ENCODE peak calls at places on chromosome 13, in seven cellular contexts. W, S, Y, V, U, T and H are unnamed samples.

GRCh38 chr13:54373211-54373610 is 1344.6 kb downstream of the OLFM4 start:
- DNase-seq in W (no peak), S (no peak), Y (no peak), V (no peak), U (no peak), T (no peak), H (no peak)

GRCh38 chr13:108083056-108083455 is 132.3 kb downstream of the LIG4 start:
- DNase-seq in W (no peak), S (no peak), Y (no peak), V (no peak), U (no peak), T (no peak), H (peak; percentile 59)

GRCh38 chr13:109872864-109873263 is 86.5 kb upstream of the IRS2 start:
- DNase-seq in W (no peak), S (no peak), Y (no peak), V (no peak), U (no peak), T (no peak), H (no peak)

GRCh38 chr13:73248711-73249580 is 190.1 kb downstream of the KLF5 start:
- DNase-seq in W (no peak), S (no peak), Y (no peak), V (no peak), U (no peak), T (peak; percentile 20), H (no peak)

GRCh38 chr13:47997384-47997783 is 3.7 kb downstream of the SUCLA2 start:
- DNase-seq in W (no peak), S (no peak), Y (no peak), V (no peak), U (no peak), T (no peak), H (no peak)

GRCh38 chr13:31090921-31091624 is 70.6 kb downstream of the HSPH1 start:
- DNase-seq in W (no peak), S (no peak), Y (no peak), V (no peak), U (no peak), T (no peak), H (no peak)

GRCh38 chr13:27794075-27794691 is 1.9 kb downstream of the GSX1 start:
- DNase-seq in W (no peak), S (no peak), Y (no peak), V (no peak), U (no peak), T (no peak), H (no peak)

GRCh38 chr13:98481511-98481951 is 95.4 kb downstream of the STK24 start:
- DNase-seq in W (no peak), S (no peak), Y (no peak), V (no peak), U (no peak), T (no peak), H (no peak)

GRCh38 chr13:70841240-70842061 is 733.2 kb upstream of the KLHL1 start:
- DNase-seq in W (no peak), S (no peak), Y (no peak), V (no peak), U (no peak), T (no peak), H (no peak)

GRCh38 chr13:24694907-24695306 is 14.7 kb downstream of the ATP12A start:
- DNase-seq in W (no peak), S (no peak), Y (no peak), V (no peak), U (no peak), T (no peak), H (no peak)

GRCh38 chr13:67844544-67844943 is 614.4 kb upstream of the PCDH9 start:
- DNase-seq in W (no peak), S (no peak), Y (no peak), V (no peak), U (no peak), T (no peak), H (no peak)

GRCh38 chr13:51286135-51287002 is 53.1 kb upstream of the SERPINE3 start:
- DNase-seq in W (peak; percentile 82), S (peak; percentile 94), Y (peak; percentile 22), V (no peak), U (peak; percentile 30), T (peak; percentile 57), H (peak; percentile 36)

GRCh38 chr13:100875392-100876043 is 200.9 kb upstream of the TMTC4 start:
- DNase-seq in W (no peak), S (no peak), Y (no peak), V (peak; percentile 79), U (peak; percentile 89), T (peak; percentile 91), H (peak; percentile 95)

GRCh38 chr13:48737689-48738088 is 84.0 kb downstream of the CYSLTR2 start:
- DNase-seq in W (no peak), S (no peak), Y (no peak), V (no peak), U (no peak), T (no peak), H (no peak)

DNA sequence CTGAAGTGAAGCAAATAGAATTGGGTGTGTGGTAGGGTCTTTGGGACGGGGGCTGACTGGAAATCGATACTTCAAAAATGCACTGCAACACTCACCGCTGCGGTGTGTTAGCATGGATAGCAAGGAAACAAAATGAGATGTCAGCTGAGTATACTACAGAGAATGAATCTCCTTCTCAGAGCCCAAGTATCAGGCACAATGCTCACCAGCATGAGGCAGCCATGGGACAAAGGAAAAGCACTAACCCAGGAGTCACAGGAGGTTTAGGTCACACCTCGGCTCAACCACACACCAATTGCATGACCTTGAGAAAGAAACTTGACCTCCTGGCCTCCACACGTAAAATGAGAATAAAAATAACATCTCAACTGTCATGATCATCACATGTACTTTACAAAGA is 74.0 kb downstream of the FAM216B start:
- DNase-seq in W (no peak), S (no peak), Y (no peak), V (no peak), U (no peak), T (no peak), H (no peak)
- H3K4me3 ChIP-seq in W (no peak overlapping the region), S (no peak overlapping the region), Y (no peak overlapping the region), V (no peak overlapping the region), U (no peak overlapping the region), T (no peak overlapping the region), H (no peak overlapping the region)

GRCh38 chr13:82698383-82698782 is 1183.9 kb downstream of the SLITRK1 start:
- DNase-seq in W (no peak), S (no peak), Y (no peak), V (no peak), U (no peak), T (no peak), H (no peak)

GRCh38 chr13:82688400-82688999 is 1193.8 kb downstream of the SLITRK1 start:
- DNase-seq in W (no peak), S (no peak), Y (peak; percentile 10), V (no peak), U (no peak), T (no peak), H (no peak)

GRCh38 chr13:82698941-82699340 is 1183.3 kb downstream of the SLITRK1 start:
- DNase-seq in W (no peak), S (no peak), Y (no peak), V (no peak), U (no peak), T (no peak), H (no peak)

GRCh38 chr13:82693607-82694006 is 1188.7 kb downstream of the SLITRK1 start:
- DNase-seq in W (no peak), S (no peak), Y (no peak), V (no peak), U (no peak), T (no peak), H (no peak)
- H3K4me3 ChIP-seq in W (no peak overlapping the region), S (no peak overlapping the region), Y (no peak overlapping the region), V (no peak overlapping the region), U (no peak overlapping the region), T (no peak overlapping the region), H (no peak overlapping the region)

GRCh38 chr13:114106991-114107685 is 25.3 kb downstream of the RASA3 start:
- DNase-seq in W (peak; percentile 38), S (peak; percentile 66), Y (no peak), V (no peak), U (no peak), T (no peak), H (no peak)
- H3K4me3 ChIP-seq in W (no peak overlapping the region), S (no peak overlapping the region), Y (no peak overlapping the region), V (no peak overlapping the region), U (no peak overlapping the region), T (no peak overlapping the region), H (no peak overlapping the region)

GRCh38 chr13:20127263-20127562 is 33.6 kb downstream of the GJA3 start:
- DNase-seq in W (no peak), S (no peak), Y (no peak), V (no peak), U (no peak), T (no peak), H (no peak)

GRCh38 chr13:20129076-20129475 is 31.8 kb downstream of the GJA3 start:
- DNase-seq in W (no peak), S (no peak), Y (no peak), V (no peak), U (no peak), T (no peak), H (no peak)

GRCh38 chr13:20126460-20127262 is 34.2 kb downstream of the GJA3 start:
- DNase-seq in W (no peak), S (no peak), Y (no peak), V (no peak), U (no peak), T (no peak), H (no peak)

GRCh38 chr13:20128459-20128927 is 32.4 kb downstream of the GJA3 start:
- DNase-seq in W (no peak), S (no peak), Y (no peak), V (no peak), U (no peak), T (no peak), H (no peak)

GRCh38 chr13:20127563-20128458 is 33.0 kb downstream of the GJA3 start:
- DNase-seq in W (peak; percentile 60), S (peak; percentile 90), Y (peak; percentile 31), V (no peak), U (no peak), T (peak; percentile 47), H (no peak)
- H3K4me3 ChIP-seq in W (peak overlapping the region; percentile 54), S (peak overlapping the region; percentile 29), Y (peak overlapping the region; percentile 63), V (peak overlapping the region; percentile 50), U (peak overlapping the region; percentile 40), T (peak overlapping the region; percentile 52), H (peak overlapping the region; percentile 39)